ENCODE peak calls at places on chromosomes 3 and 15, in seven cellular contexts. S is trophoblast cell, L is neuronal stem cell, C is mesendoderm, A is H1, U is H9, H is mesenchymal stem cell. Q is an unnamed sample.

GRCh38 chr3:27454914-27455313 is 29.3 kb downstream of the SLC4A7 start:
- DNase-seq in C (no peak), U (no peak), A (no peak), H (peak), L (no peak), S (no peak), Q (peak)

GRCh38 chr15:81336568-81336967 is 12.6 kb upstream of the STARD5 start:
- DNase-seq in L (no peak), A (no peak), U (no peak), H (no peak), S (peak), C (peak), Q (peak)

GRCh38 chr3:102533784-102534183 is 99.0 kb downstream of the ZPLD1 start:
- DNase-seq in U (no peak), H (no peak), C (no peak), S (no peak), L (no peak), A (no peak), Q (no peak)

GRCh38 chr15:74845208-74845568 is 2.2 kb upstream of the ULK3 start:
- DNase-seq in H (no peak), S (no peak), A (no peak), U (no peak), L (no peak), C (no peak), Q (no peak)

GRCh38 chr15:36885709-36886108 is 214.6 kb downstream of the MEIS2 start:
- DNase-seq in H (no peak), U (no peak), L (no peak), A (no peak), C (no peak), S (no peak), Q (no peak)

GRCh38 chr3:168249048-168249538 is 153.4 kb upstream of the GOLIM4 start:
- DNase-seq in H (peak), U (no peak), L (no peak), A (no peak), C (peak), S (no peak), Q (peak)

GRCh38 chr3:186200746-186201145 is 91.9 kb upstream of the ETV5 start:
- DNase-seq in H (no peak), U (no peak), L (no peak), C (no peak), A (no peak), S (no peak), Q (no peak)

GRCh38 chr15:41869770-41870688 is 23.8 kb downstream of the SPTBN5 start:
- DNase-seq in C (no peak), S (no peak), L (no peak), H (no peak), A (no peak), U (no peak), Q (no peak)

GRCh38 chr15:64532515-64532914 is 72.1 kb downstream of the ZNF609 start:
- DNase-seq in H (no peak), S (no peak), U (no peak), C (no peak), A (no peak), L (no peak), Q (no peak)

GRCh38 chr3:82342521-82342920 is 581.1 kb upstream of the GBE1 start:
- DNase-seq in A (no peak), U (no peak), H (no peak), C (no peak), S (no peak), L (no peak), Q (no peak)

GRCh38 chr15:90838066-90838465 is 30.3 kb upstream of the FURIN start:
- DNase-seq in S (no peak), L (no peak), C (no peak), H (no peak), U (no peak), A (no peak), Q (no peak)

GRCh38 chr3:149307435-149307783 is 26.0 kb downstream of the TM4SF18 start:
- DNase-seq in A (no peak), U (no peak), H (no peak), C (no peak), S (no peak), L (no peak), Q (no peak)

GRCh38 chr3:107752202-107752990 is 229.6 kb downstream of the BBX start:
- DNase-seq in L (no peak), S (no peak), A (no peak), U (peak), H (peak), C (peak), Q (peak)

GRCh38 chr3:54120657-54121403 is 1.5 kb upstream of the CACNA2D3 start:
- DNase-seq in C (peak), H (no peak), A (no peak), U (peak), L (no peak), S (peak), Q (no peak)

GRCh38 chr3:185549111-185549510 is 3.3 kb downstream of the LIPH start:
- DNase-seq in H (peak), C (no peak), U (no peak), A (no peak), L (no peak), S (no peak), Q (peak)

GRCh38 chr3:15892828-15893227 is 95.0 kb upstream of the ANKRD28 start:
- DNase-seq in H (no peak), U (no peak), A (no peak), C (no peak), L (no peak), S (no peak), Q (peak)

GRCh38 chr3:123610331-123610730 is 25.5 kb upstream of the HACD2 start:
- DNase-seq in S (no peak), C (no peak), L (no peak), U (no peak), H (no peak), A (no peak), Q (no peak)

GRCh38 chr3:61936344-61936937 is 375.1 kb downstream of the PTPRG start:
- DNase-seq in U (no peak), H (peak), C (peak), L (no peak), A (no peak), S (no peak), Q (peak)

GRCh38 chr3:11810276-11810675 is 36.4 kb downstream of the TAMM41 start:
- DNase-seq in L (no peak), A (no peak), S (no peak), C (no peak), U (no peak), H (peak), Q (peak)

GRCh38 chr3:189042832-189043231 is 128.9 kb upstream of the TPRG1 start:
- DNase-seq in U (no peak), S (no peak), L (no peak), A (no peak), H (no peak), C (no peak), Q (no peak)

GRCh38 chr3:184907941-184908649 is 96.1 kb downstream of the VPS8 start:
- DNase-seq in C (peak), S (no peak), U (peak), H (no peak), L (no peak), A (no peak), Q (no peak)

GRCh38 chr15:74265046-74265639 is 29.0 kb downstream of the CCDC33 start:
- DNase-seq in U (peak), A (peak), C (peak), S (no peak), H (peak), L (peak), Q (peak)

GRCh38 chr3:105173972-105174371 is 192.7 kb upstream of the ALCAM start:
- DNase-seq in C (no peak), S (no peak), A (no peak), U (no peak), H (no peak), L (no peak), Q (no peak)

GRCh38 chr3:37855363-37855970 is 6.2 kb upstream of the CTDSPL start:
- DNase-seq in C (peak), S (peak), H (peak), U (peak), L (peak), A (no peak), Q (peak)

GRCh38 chr3:380801-381200 is 184.2 kb downstream of the CHL1 start:
- DNase-seq in A (no peak), C (no peak), S (no peak), U (no peak), L (no peak), H (no peak), Q (no peak)

DNA sequence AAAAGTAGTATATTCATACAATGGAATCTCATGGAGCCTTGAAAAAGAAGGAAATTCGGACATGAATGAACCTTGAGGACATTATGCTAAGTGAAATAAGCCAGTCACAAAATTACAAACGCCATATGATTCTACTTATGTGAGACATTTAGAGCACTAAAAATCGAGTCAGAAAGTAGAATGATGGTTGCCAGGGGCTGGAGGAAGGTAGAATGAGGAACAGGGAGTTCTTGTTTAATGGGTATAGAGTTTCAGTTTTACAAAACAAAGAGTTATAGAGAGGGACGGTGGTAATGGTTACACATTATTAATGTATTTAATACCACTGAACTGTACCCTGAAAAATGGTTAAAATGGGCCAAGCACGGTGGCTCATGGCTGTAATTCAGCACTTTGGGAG is 19.5 kb downstream of the UBXN7 start:
- DNase-seq in A (no peak), L (no peak), U (no peak), H (no peak), C (no peak), S (no peak), Q (no peak)
- H3K18ac ChIP-seq in A (no peak), L (no peak), U (no peak), H (no peak), C (no peak), S (no peak), Q (no peak)

DNA sequence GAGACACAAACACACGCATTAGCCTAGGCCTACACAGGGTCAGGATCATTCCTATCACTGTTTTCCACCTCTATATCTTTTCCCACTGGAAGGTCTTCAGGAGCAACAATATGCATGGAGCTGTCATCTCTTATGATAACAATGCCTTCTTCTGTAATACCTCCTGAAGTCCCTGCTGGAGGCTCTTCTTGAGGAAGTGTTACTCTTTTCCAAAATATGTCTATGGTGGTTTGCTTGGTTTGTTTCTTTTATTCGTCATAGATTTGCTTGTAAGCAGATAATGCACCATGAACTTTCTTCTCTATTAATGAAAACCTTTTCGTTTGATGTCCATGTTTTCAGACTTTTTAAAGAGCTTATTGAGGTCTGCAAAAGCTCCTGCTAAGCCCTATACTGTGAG is 109.3 kb downstream of the GMPS start:
- DNase-seq in H (no peak), C (no peak), S (no peak), U (no peak), A (no peak), L (no peak), Q (peak)
- H3K18ac ChIP-seq in H (no peak), C (no peak), S (no peak), U (no peak), A (no peak), L (no peak), Q (no peak)

GRCh38 chr15:68469162-68470048 is 37.4 kb upstream of the ITGA11 start:
- DNase-seq in H (no peak), C (no peak), L (no peak), A (no peak), U (no peak), S (no peak), Q (no peak)
- H3K18ac ChIP-seq in H (no peak), C (no peak), L (no peak), A (no peak), U (no peak), S (no peak), Q (no peak)

GRCh38 chr3:45639044-45639392 is 44.5 kb downstream of the LIMD1 start:
- DNase-seq in U (no peak), L (no peak), C (no peak), A (no peak), H (no peak), S (no peak), Q (no peak)

GRCh38 chr3:45638299-45639043 is 43.9 kb downstream of the LIMD1 start:
- DNase-seq in H (no peak), U (no peak), L (no peak), A (no peak), S (no peak), C (no peak), Q (no peak)

GRCh38 chr3:45632956-45633355 is 38.4 kb downstream of the LIMD1 start:
- DNase-seq in L (no peak), C (no peak), A (no peak), S (no peak), U (no peak), H (no peak), Q (no peak)

GRCh38 chr3:45631486-45631885 is 36.9 kb downstream of the LIMD1 start:
- DNase-seq in L (no peak), A (no peak), U (no peak), S (no peak), H (no peak), C (no peak), Q (no peak)

GRCh38 chr3:45635475-45636256 is 41.1 kb downstream of the LIMD1 start:
- DNase-seq in A (peak), H (peak), S (peak), L (no peak), C (peak), U (peak), Q (peak)
- H3K18ac ChIP-seq in A (peak), H (peak), S (peak), L (peak), C (no peak), U (peak), Q (peak)

GRCh38 chr3:57929988-57930387 is 78.2 kb upstream of the FLNB start:
- DNase-seq in C (no peak), H (no peak), L (no peak), U (no peak), A (no peak), S (no peak), Q (no peak)

GRCh38 chr3:57927166-57927565 is 81.1 kb upstream of the FLNB start:
- DNase-seq in U (no peak), L (no peak), C (no peak), A (no peak), S (no peak), H (no peak), Q (no peak)

GRCh38 chr3:57923101-57923500 is 85.1 kb upstream of the FLNB start:
- DNase-seq in A (no peak), L (no peak), U (no peak), C (no peak), H (no peak), S (peak), Q (no peak)

GRCh38 chr3:57928511-57928910 is 79.7 kb upstream of the FLNB start:
- DNase-seq in L (no peak), U (no peak), S (no peak), A (no peak), H (no peak), C (no peak), Q (no peak)

DNA sequence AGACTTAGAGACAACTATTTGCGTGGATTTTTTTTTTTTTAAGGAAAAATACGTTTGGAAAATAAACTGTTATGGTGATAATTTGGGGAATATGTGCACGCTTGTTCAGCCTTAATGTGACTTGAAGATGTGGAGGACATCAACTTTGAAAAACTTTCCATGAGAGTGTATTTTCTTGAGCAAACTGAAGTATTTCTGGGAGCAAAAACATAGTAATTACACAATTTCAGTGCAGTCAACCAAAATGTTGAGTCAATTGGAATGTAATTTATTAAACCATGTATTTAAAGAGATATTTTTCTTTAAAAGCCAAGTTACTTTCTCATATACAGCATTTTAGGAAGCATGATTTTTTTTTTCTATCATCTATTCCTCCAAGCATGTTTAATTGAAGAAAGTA is 80.3 kb upstream of the FLNB start:
- DNase-seq in H (no peak), L (no peak), A (no peak), U (no peak), S (no peak), C (no peak), Q (peak)
- H3K18ac ChIP-seq in H (no peak), L (no peak), A (no peak), U (no peak), S (no peak), C (no peak), Q (no peak)

GRCh38 chr3:36707623-36708409 is 56.5 kb downstream of the DCLK3 start:
- DNase-seq in A (no peak), L (no peak), S (no peak), U (no peak), C (peak), H (peak), Q (peak)
- H3K18ac ChIP-seq in A (no peak), L (no peak), S (no peak), U (no peak), C (no peak), H (no peak), Q (no peak)

DNA sequence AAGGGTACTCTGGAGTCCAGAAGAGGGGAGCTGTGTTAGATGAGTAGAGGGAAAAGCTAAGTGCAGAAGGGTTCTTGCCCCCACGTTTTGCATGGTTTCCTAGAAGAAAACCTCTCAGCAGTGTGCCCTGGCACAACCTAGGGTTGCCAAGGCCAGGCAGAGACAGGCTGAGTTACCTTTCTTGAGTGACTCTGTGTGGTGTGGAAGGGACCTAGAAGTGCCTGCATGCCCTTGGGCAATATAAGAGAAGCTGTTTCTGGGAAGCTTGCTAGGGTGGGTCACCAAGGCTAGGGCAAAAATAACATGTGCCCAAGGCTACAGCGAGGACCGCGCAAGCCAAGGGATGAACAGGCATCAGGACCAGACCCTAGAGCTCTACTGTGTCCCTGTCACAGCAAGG is 3.4 kb upstream of the SAMD7 start:
- DNase-seq in L (no peak), A (no peak), S (peak), C (peak), H (no peak), U (no peak), Q (no peak)
- H3K18ac ChIP-seq in L (no peak), A (no peak), S (no peak), C (no peak), H (no peak), U (no peak), Q (no peak)

GRCh38 chr15:30922469-30923311 is 19.0 kb downstream of the FAN1 start:
- DNase-seq in S (peak), H (peak), A (peak), U (peak), L (peak), C (peak), Q (peak)
- H3K18ac ChIP-seq in S (no peak), H (no peak), A (peak), U (peak), L (peak), C (peak), Q (no peak)

GRCh38 chr15:44500555-44500954 is 36.4 kb upstream of the EIF3J start:
- DNase-seq in C (no peak), U (no peak), S (no peak), A (no peak), H (no peak), L (no peak), Q (no peak)

DNA sequence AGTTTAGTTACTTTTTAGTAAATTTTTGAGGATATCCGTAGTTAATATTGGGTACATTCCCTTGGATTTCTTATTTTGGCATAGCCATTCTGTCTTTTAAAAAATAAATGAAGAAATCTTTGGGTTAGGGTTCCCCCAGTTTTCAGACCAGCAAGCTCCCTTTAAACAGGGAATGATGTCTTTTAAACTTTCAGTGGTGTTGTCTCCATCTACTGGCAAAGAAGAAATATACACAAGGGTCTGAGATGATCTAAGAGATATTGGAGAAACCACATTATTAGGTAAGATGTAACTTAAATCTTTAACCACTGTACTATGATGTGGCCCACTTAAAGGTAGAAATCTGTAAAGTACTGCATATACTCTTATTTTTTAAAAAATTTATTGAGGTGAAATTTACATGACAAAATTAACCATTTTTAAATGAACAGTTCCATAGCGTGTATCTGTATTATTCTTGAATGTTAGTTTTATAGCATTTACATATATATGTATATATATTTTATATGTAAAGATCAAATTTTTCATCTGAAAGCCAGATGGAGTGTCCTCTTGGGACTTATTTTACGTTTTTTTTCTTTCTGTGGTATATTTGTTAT is 35.1 kb upstream of the EIF3J start:
- DNase-seq in S (no peak), U (no peak), C (peak), H (peak), L (peak), A (no peak), Q (peak)
- H3K18ac ChIP-seq in S (no peak), U (no peak), C (no peak), H (no peak), L (no peak), A (no peak), Q (no peak)

GRCh38 chr3:133161666-133162065 is 123.5 kb downstream of the TMEM108 start:
- DNase-seq in U (no peak), C (no peak), L (no peak), S (no peak), H (no peak), A (no peak), Q (no peak)
- H3K18ac ChIP-seq in U (no peak), C (no peak), L (no peak), S (no peak), H (no peak), A (no peak), Q (no peak)